ENCODE peak calls at places on chromosome 7, in seven cellular contexts. U is transverse colon, B is astrocyte of the cerebellum, K is AG09309, Y is progenitor cell of endocrine pancreas, C is Caco-2, W is HFFc6. I is an unnamed sample.

GRCh38 chr7:22943997-22944396 is 69.9 kb downstream of the HYCC1 start:
- DNase-seq in U (no peak), B (no peak), K (peak), Y (no peak), C (no peak), W (peak), I (no peak)

GRCh38 chr7:155860840-155861479 is 48.7 kb upstream of the SHH start:
- DNase-seq in U (no peak), B (peak), K (peak), Y (no peak), C (no peak), W (no peak), I (no peak)

GRCh38 chr7:28921822-28922221 is 36.3 kb downstream of the TRIL start:
- DNase-seq in U (peak), B (peak), K (no peak), Y (peak), C (peak), W (peak), I (no peak)

GRCh38 chr7:95798401-95798930 is 26.1 kb downstream of the DYNC1I1 start:
- DNase-seq in U (no peak), B (no peak), K (no peak), Y (no peak), C (no peak), W (no peak), I (no peak)

GRCh38 chr7:121187676-121188075 is 141.1 kb upstream of the WNT16 start:
- DNase-seq in U (no peak), B (no peak), K (peak), Y (no peak), C (no peak), W (no peak), I (no peak)

GRCh38 chr7:36389371-36390198 is at the start of gene ANLN:
- DNase-seq in U (peak), B (peak), K (peak), Y (peak), C (peak), W (peak), I (peak)

GRCh38 chr7:1593091-1593866 is 23.4 kb upstream of the PSMG3 start:
- DNase-seq in U (no peak), B (no peak), K (no peak), Y (no peak), C (no peak), W (no peak), I (peak)

GRCh38 chr7:130970696-130971095 is 236.7 kb upstream of the KLF14 start:
- DNase-seq in U (no peak), B (no peak), K (no peak), Y (no peak), C (no peak), W (no peak), I (no peak)

GRCh38 chr7:81846398-81846797 is 76.6 kb upstream of the HGF start:
- DNase-seq in U (no peak), B (no peak), K (no peak), Y (no peak), C (no peak), W (peak), I (no peak)

GRCh38 chr7:130293521-130293920 is 560 bp downstream of the CPA4 start:
- DNase-seq in U (no peak), B (no peak), K (no peak), Y (no peak), C (no peak), W (no peak), I (no peak)

GRCh38 chr7:1845536-1846311 is 175.6 kb downstream of the ELFN1 start:
- DNase-seq in U (peak), B (no peak), K (no peak), Y (no peak), C (peak), W (no peak), I (no peak)

GRCh38 chr7:98617051-98617959 is at the start of gene NPTX2:
- DNase-seq in U (peak), B (no peak), K (no peak), Y (peak), C (no peak), W (no peak), I (no peak)

GRCh38 chr7:44309271-44310091 is 15.9 kb downstream of the CAMK2B start:
- DNase-seq in U (peak), B (peak), K (no peak), Y (peak), C (peak), W (peak), I (peak)

GRCh38 chr7:43108255-43109011 is 4.0 kb upstream of the HECW1 start:
- DNase-seq in U (peak), B (peak), K (no peak), Y (peak), C (peak), W (peak), I (peak)

GRCh38 chr7:155869784-155870076 is 57.5 kb upstream of the SHH start:
- DNase-seq in U (no peak), B (no peak), K (no peak), Y (no peak), C (peak), W (no peak), I (no peak)

GRCh38 chr7:47383064-47383463 is 198.8 kb downstream of the TNS3 start:
- DNase-seq in U (peak), B (no peak), K (peak), Y (no peak), C (no peak), W (peak), I (no peak)

GRCh38 chr7:40469481-40469880 is 334.7 kb downstream of the SUGCT start:
- DNase-seq in U (no peak), B (peak), K (peak), Y (no peak), C (no peak), W (peak), I (no peak)

GRCh38 chr7:82818091-82818620 is 344.5 kb downstream of the PCLO start:
- DNase-seq in U (no peak), B (no peak), K (no peak), Y (no peak), C (no peak), W (no peak), I (no peak)

GRCh38 chr7:110317699-110318265 is 773.1 kb upstream of the LRRN3 start:
- DNase-seq in U (no peak), B (peak), K (no peak), Y (no peak), C (no peak), W (peak), I (no peak)

GRCh38 chr7:82729172-82730030 is 285.8 kb upstream of the CACNA2D1 start:
- DNase-seq in U (no peak), B (peak), K (no peak), Y (no peak), C (no peak), W (peak), I (no peak)

GRCh38 chr7:115689941-115690340 is 340.6 kb downstream of the TFEC start:
- DNase-seq in U (no peak), B (no peak), K (no peak), Y (no peak), C (no peak), W (no peak), I (no peak)

GRCh38 chr7:41574377-41574776 is 128.5 kb downstream of the INHBA start:
- DNase-seq in U (no peak), B (no peak), K (peak), Y (no peak), C (no peak), W (peak), I (no peak)

GRCh38 chr7:149144996-149145850 is 2.0 kb upstream of the ZNF398 start:
- DNase-seq in U (no peak), B (no peak), K (no peak), Y (no peak), C (no peak), W (no peak), I (no peak)

GRCh38 chr7:144834516-144835165 is 1.2 kb downstream of the TPK1 start:
- DNase-seq in U (peak), B (no peak), K (no peak), Y (no peak), C (peak), W (no peak), I (no peak)

GRCh38 chr7:132655071-132655761 is 78.9 kb upstream of the PLXNA4 start:
- DNase-seq in U (peak), B (peak), K (no peak), Y (no peak), C (no peak), W (no peak), I (no peak)

GRCh38 chr7:27677912-27678612 is 15.4 kb upstream of the HIBADH start:
- DNase-seq in U (peak), B (peak), K (peak), Y (no peak), C (no peak), W (peak), I (no peak)

GRCh38 chr7:55526770-55527169 is 45.5 kb downstream of the VOPP1 start:
- DNase-seq in U (no peak), B (no peak), K (no peak), Y (no peak), C (no peak), W (no peak), I (no peak)

GRCh38 chr7:38398725-38399321 is 125.4 kb upstream of the TARP start:
- DNase-seq in U (peak), B (peak), K (no peak), Y (peak), C (no peak), W (peak), I (peak)
- TF ChIP-seq CTCF in U (peak), B (peak), K (peak), Y (peak), C (peak), W (peak), I (peak)

GRCh38 chr7:138289082-138289481 is 171.0 kb upstream of the TRIM24 start:
- DNase-seq in U (no peak), B (no peak), K (no peak), Y (no peak), C (no peak), W (no peak), I (no peak)

GRCh38 chr7:138287549-138287948 is 172.5 kb upstream of the TRIM24 start:
- DNase-seq in U (no peak), B (no peak), K (no peak), Y (no peak), C (no peak), W (no peak), I (no peak)

GRCh38 chr7:138282997-138283396 is 177.1 kb upstream of the TRIM24 start:
- DNase-seq in U (no peak), B (no peak), K (no peak), Y (no peak), C (no peak), W (no peak), I (no peak)

GRCh38 chr7:138286846-138287245 is 173.2 kb upstream of the TRIM24 start:
- DNase-seq in U (no peak), B (no peak), K (no peak), Y (no peak), C (no peak), W (no peak), I (no peak)

GRCh38 chr7:138285129-138285528 is 174.9 kb upstream of the TRIM24 start:
- DNase-seq in U (no peak), B (no peak), K (no peak), Y (no peak), C (no peak), W (no peak), I (no peak)
- TF ChIP-seq CTCF in U (no peak), B (no peak), K (no peak), Y (no peak), C (no peak), W (no peak), I (no peak)

GRCh38 chr7:137127058-137127457 is 216.5 kb downstream of the PTN start:
- DNase-seq in U (no peak), B (no peak), K (no peak), Y (no peak), C (no peak), W (no peak), I (no peak)
- TF ChIP-seq CTCF in U (no peak), B (no peak), K (no peak), Y (no peak), C (no peak), W (no peak), I (no peak)

DNA sequence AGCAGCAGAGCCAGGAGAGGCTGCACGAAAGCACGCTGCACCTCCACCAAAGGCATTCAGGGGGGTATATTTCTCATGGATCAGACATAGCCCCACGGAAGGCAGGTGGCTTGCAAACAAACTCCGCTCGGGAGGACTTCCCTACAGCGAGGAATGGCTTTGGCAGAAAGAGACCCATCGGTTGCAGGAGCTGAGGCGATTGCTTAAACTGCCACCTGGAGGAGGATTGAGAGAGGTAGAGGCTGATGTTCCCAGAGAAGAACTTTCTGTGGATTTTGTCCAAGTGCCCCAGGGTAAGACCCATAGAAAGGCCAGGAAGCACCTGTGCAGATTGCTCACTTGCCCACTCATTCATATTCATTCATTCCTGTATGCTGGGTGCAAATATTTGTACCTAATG is 89.1 kb downstream of the NEUROD6 start:
- DNase-seq in U (no peak), B (no peak), K (no peak), Y (no peak), C (no peak), W (no peak), I (no peak)
- TF ChIP-seq CTCF in U (no peak), B (no peak), K (no peak), Y (no peak), C (no peak), W (no peak), I (no peak)

GRCh38 chr7:97149843-97150242 is 32.3 kb downstream of the SDHAF3 start:
- DNase-seq in U (no peak), B (no peak), K (peak), Y (no peak), C (no peak), W (peak), I (no peak)

GRCh38 chr7:97145068-97145467 is 27.6 kb downstream of the SDHAF3 start:
- DNase-seq in U (no peak), B (peak), K (peak), Y (no peak), C (no peak), W (peak), I (no peak)
- TF ChIP-seq CTCF in U (peak), B (peak), K (no peak), Y (peak), C (peak), W (peak), I (no peak)

I was measured in activated B cell treated with CpG ODN at 0.5 μM for 24 hours.